ENCODE peak calls at places on chromosome X, in six cellular contexts. W, T, X, S, Q and G are unnamed samples.

GRCh38 chrX:19879742-19880378 is 7.5 kb downstream of the SH3KBP1 start:
- DNase-seq in W (no peak), T (no peak), X (no peak), S (no peak), Q (no peak), G (no peak)

GRCh38 chrX:302975-303374 is 15.6 kb downstream of the GTPBP6 start:
- DNase-seq in W (no peak), T (no peak), X (no peak), S (no peak), Q (no peak), G (no peak)

GRCh38 chrX:72247206-72247944 is 8.5 kb upstream of the ERCC6L start:
- DNase-seq in W (no peak), T (peak), X (no peak), S (no peak), Q (peak), G (no peak)

GRCh38 chrX:152575331-152575730 is 62.4 kb upstream of the GABRQ start:
- DNase-seq in W (no peak), T (no peak), X (no peak), S (no peak), Q (no peak), G (no peak)

GRCh38 chrX:7225338-7225737 is 77.4 kb upstream of the PUDP start:
- DNase-seq in W (no peak), T (no peak), X (no peak), S (no peak), Q (no peak), G (no peak)

GRCh38 chrX:117568238-117568637 is 548.4 kb downstream of the KLHL13 start:
- DNase-seq in W (no peak), T (no peak), X (no peak), S (no peak), Q (no peak), G (no peak)

GRCh38 chrX:9291666-9292065 is 173.2 kb upstream of the TBL1X start:
- DNase-seq in W (no peak), T (no peak), X (no peak), S (no peak), Q (no peak), G (no peak)

GRCh38 chrX:119541188-119541587 is 24.0 kb downstream of the STEEP1 start:
- DNase-seq in W (no peak), T (no peak), X (no peak), S (no peak), Q (no peak), G (no peak)

GRCh38 chrX:100928660-100929613 is at the start of gene XKRX:
- DNase-seq in W (peak), T (no peak), X (no peak), S (no peak), Q (peak), G (peak)

GRCh38 chrX:72100824-72101351 is 30.8 kb downstream of the RTL5 start:
- DNase-seq in W (no peak), T (no peak), X (peak), S (no peak), Q (no peak), G (no peak)

GRCh38 chrX:9392445-9392844 is 72.4 kb upstream of the TBL1X start:
- DNase-seq in W (no peak), T (no peak), X (no peak), S (no peak), Q (no peak), G (no peak)

GRCh38 chrX:124736553-124737240 is 390.3 kb downstream of the SH2D1A start:
- DNase-seq in W (no peak), T (no peak), X (no peak), S (peak), Q (peak), G (no peak)

GRCh38 chrX:1516596-1517104 is 20.3 kb downstream of the P2RY8 start:
- DNase-seq in W (no peak), T (no peak), X (no peak), S (no peak), Q (no peak), G (no peak)

GRCh38 chrX:103864886-103865534 is 33.0 kb upstream of the RAB9B start:
- DNase-seq in W (no peak), T (no peak), X (no peak), S (no peak), Q (no peak), G (no peak)

GRCh38 chrX:107429090-107429489 is 20.4 kb upstream of the FRMPD3 start:
- DNase-seq in W (no peak), T (peak), X (no peak), S (no peak), Q (peak), G (no peak)

GRCh38 chrX:134982748-134983147 is 8.0 kb upstream of the SMIM10 start:
- DNase-seq in W (no peak), T (no peak), X (no peak), S (no peak), Q (no peak), G (no peak)

GRCh38 chrX:20265726-20266681 is 705 bp downstream of the RPS6KA3 start:
- DNase-seq in W (no peak), T (no peak), X (no peak), S (no peak), Q (peak), G (peak)

GRCh38 chrX:97238632-97239031 is 354.9 kb downstream of the RPA4 start:
- DNase-seq in W (no peak), T (no peak), X (no peak), S (no peak), Q (no peak), G (no peak)

GRCh38 chrX:133685806-133686205 is 270.5 kb upstream of the GPC4 start:
- DNase-seq in W (no peak), T (no peak), X (no peak), S (no peak), Q (no peak), G (no peak)

GRCh38 chrX:104565791-104566687 is at the start of gene IL1RAPL2:
- DNase-seq in W (no peak), T (peak), X (no peak), S (peak), Q (peak), G (no peak)

GRCh38 chrX:20139966-20140365 is 1.7 kb downstream of the EIF1AX start:
- DNase-seq in W (no peak), T (no peak), X (no peak), S (no peak), Q (no peak), G (no peak)

GRCh38 chrX:39065051-39065871 is 264.0 kb downstream of the MID1IP1 start:
- DNase-seq in W (no peak), T (no peak), X (no peak), S (peak), Q (no peak), G (no peak)

GRCh38 chrX:101260435-101260834 is 30.7 kb downstream of the TAF7L start:
- DNase-seq in W (no peak), T (peak), X (no peak), S (no peak), Q (peak), G (no peak)

GRCh38 chrX:108439961-108440696 is 491 bp downstream of the COL4A5 start:
- DNase-seq in W (no peak), T (no peak), X (no peak), S (no peak), Q (peak), G (no peak)

GRCh38 chrX:21658152-21658737 is at the start of gene KLHL34:
- DNase-seq in W (no peak), T (no peak), X (no peak), S (no peak), Q (no peak), G (no peak)

GRCh38 chrX:140712413-140713173 is 3.0 kb downstream of the LINC00632 start:
- DNase-seq in W (no peak), T (no peak), X (no peak), S (peak), Q (no peak), G (no peak)

GRCh38 chrX:16610121-16610565 is 39.8 kb upstream of the S100G start:
- DNase-seq in W (no peak), T (no peak), X (no peak), S (no peak), Q (no peak), G (no peak)

GRCh38 chrX:45714864-45715263 is 514.2 kb upstream of the DIPK2B start:
- DNase-seq in W (no peak), T (no peak), X (peak), S (no peak), Q (no peak), G (no peak)

GRCh38 chrX:152988536-152989291 is 5.2 kb downstream of the PNMA5 start:
- DNase-seq in W (no peak), T (no peak), X (no peak), S (no peak), Q (no peak), G (no peak)

GRCh38 chrX:5113128-5113527 is 1115.5 kb downstream of the NLGN4X start:
- DNase-seq in W (no peak), T (no peak), X (no peak), S (no peak), Q (peak), G (no peak)

DNA sequence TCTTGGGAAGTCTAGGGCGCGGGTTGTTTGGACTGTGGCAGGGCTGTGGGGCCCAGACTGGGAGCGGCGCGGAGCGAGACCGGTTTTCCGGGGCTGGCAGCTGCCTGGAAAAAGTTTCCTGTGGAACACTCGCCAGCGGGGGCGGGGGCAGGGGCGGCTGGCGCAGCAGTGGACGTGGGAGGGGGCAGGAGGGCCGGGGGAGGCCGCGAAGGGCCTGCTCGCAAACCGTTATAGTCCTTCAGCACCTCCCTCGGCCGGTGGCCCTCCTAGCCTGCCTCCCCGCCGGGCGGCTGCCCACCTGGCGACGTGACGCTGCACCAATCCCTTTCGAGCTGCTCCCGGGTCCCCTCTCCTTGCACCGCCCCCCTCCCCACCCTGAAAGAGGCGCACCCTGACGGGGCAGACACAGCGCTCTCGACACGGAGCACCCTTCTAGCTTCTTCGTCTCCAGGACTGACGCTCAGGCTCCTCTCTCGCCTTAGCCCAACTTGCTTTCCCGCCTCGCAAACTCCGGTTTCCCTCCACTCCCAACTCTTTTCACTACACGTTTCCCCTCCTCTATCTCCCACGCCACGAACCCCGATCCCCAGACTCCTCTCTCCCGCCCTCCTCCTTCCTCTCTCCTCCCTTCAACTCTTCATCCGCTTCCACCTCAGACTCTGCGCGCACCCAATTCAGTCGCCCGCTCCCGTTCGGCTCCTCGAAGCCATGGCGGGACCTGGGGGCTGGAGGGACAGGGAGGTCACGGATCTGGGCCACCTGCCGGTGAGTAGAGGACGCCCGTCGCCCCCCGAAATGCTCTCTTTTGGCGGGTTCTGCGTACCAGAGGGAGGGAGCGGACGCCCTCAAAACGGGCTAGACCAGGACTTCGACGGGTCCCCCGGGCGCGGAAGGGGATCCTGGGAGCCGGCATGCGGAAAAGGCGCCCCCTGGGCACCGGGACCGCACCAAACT is at the start of gene NRK:
- DNase-seq in W (no peak), T (no peak), X (no peak), S (no peak), Q (no peak), G (no peak)
- TF ChIP-seq TAF1 in W (no peak), T (no peak), X (no peak), S (no peak), Q (no peak), G (no peak)

DNA sequence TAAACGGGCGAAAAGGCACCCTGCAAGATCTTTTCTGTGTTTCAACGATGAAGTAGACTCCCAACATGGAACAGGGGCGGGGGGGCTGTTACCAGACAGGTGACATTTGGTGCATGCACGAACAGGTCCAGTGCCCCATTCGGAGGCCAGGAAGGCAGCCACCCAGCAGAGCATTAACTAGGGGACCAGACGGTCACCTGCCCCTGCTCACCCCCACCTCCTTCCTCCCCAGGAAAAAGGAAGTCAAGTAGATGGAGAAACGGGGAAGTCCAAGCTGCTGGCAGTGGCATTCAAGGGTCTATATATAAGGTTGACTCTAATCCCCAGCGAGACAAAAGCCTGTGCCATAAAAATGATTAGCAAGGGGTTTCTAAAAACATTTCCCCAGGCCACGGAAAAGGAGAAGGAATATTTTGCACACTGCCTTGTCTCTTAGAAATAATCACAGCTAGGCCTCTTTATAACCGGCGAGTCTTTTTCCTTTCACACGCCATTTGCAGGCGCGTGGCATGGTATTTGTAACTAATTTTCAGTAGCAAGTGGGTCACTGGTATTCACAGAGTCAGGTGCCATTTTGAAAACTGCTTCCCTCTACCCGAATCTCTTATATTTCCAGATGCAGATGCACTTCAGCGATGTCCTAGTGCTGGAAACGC is 1.2 kb upstream of the TMSB4X start:
- DNase-seq in W (no peak), T (no peak), X (no peak), S (no peak), Q (no peak), G (no peak)
- TF ChIP-seq POLR2A in W (peak), T (no peak), X (no peak), S (no peak), Q (no peak), G (peak)

DNA sequence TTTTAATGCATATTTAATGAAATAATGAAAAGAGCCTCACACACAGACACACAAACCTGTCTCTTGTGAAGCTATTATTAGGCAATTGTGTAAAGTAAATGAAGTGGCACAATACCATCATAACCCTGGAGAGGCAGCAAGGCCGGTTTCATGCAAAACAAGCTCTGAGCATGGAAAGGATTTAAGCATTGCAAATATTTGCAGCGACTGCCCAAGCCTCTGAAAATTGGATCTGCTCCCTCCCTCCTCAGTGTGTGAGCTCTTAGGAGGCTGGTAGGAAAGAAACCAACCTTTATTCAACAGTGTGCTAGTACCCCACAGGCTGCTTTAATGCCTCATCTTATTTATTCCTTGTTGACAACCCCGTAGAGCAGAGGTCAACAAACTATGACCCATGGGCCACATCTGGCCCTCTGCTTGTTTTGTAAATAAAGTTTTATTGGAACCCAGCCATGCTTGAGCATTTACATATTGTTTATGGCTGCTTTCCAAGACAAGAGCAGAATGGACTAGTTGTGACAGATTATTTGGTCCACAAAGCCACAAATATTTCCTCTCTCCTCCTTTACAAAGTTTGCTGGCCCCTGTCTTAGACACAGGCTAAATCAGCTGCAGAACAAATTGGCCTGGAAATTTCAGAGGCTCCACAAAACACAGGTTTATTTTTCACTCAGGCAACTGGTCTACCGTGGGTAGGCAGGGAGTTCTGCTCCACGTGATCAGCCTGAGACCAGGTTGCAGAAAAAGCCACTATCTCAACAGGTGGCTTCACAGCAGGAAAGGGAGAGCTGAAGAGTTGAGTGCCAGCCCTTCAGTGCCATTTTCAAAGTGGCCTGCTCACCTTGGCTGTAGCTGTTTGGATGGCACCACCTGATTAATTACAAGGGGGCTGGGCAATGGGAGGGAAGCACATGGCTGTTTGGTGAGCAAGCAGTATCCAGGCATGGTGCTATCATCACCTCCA is 16.8 kb downstream of the RS1 start:
- DNase-seq in W (no peak), T (peak), X (no peak), S (no peak), Q (no peak), G (no peak)
- TF ChIP-seq POLR2AphosphoS5 in W (no peak), T (no peak), X (no peak), S (no peak), Q (no peak), G (no peak)

DNA sequence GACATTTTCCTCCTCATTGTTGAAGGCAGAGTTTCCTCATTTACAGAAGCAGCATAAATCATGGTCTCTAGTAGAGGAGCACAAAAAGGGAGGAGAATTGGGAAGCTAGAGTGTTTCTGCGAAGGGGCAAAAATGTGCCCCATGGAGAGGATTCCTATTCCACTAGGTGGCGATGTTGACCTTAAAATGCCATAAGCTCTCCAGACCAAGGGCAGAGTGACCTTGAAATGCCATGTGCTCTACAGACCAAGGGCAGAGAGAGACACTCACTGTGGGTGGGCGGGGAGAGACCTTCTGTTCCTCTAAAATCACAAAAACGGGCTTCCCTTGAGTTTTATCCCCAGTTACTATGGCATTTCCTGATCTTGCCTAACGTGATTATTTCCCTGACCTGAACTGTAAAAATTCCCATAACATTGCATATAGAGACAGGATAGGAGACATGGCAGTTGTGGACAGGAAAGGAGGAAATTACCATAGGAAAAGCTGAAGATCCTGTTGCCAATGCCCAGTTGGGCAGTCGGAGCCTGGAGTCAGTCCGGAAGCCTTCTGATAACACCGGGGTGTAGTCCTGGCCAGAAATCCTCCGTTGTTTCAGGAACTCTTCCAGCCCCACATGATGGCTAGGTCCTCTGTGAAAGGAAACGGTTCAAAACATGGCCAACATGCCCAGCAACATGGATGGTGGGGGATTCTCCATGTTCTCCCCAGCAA is 567.7 kb downstream of the MAGEB5 start:
- DNase-seq in W (no peak), T (peak), X (no peak), S (peak), Q (peak), G (no peak)
- TF ChIP-seq TAF1 in W (no peak), T (no peak), X (no peak), S (no peak), Q (no peak), G (no peak)

GRCh38 chrX:47232803-47233332 is at the start of gene USP11:
- DNase-seq in W (peak), T (peak), X (no peak), S (no peak), Q (peak), G (no peak)
- TF ChIP-seq POLR2A in W (no peak), T (peak), X (peak), S (peak), Q (peak), G (peak)

DNA sequence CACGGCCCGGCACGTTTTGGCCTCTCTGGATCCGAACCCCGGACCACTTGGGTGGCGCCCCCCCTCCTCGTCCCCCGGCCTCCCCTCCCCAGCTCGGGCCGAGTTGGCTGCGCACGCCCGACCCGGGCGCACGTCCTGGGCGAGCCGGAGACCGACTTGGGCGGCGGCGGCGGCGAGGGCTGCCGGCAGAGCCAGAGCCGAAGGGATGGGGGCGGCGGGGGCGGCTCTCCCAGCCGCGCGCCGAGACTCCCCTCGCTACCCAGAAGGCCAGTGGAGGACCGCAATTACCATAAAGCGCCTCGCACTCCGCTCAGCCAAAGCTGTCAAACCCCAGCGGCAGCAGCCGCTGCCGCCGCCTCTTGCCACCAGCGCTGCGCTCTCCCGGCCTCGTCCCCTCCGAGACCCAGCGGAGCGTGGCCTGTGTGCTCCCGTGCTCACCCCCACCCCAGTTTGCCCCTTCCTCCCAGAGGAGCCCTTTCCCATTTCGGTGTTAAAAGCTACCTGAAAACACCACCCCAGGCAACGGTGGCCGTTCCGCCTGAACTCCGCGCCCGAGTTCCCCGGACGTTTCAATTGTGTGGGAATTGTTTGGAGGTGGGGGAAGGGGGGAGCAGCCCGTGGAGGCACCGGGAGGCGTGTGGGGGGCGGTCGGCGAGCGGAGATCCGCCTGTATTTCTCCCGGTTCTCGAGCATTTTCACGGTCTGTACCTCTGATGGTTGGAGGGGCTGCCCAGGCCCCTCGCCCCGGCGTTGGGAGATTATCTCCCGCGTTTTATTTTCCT is 697 bp upstream of the BCOR start:
- DNase-seq in W (no peak), T (no peak), X (no peak), S (no peak), Q (peak), G (peak)
- TF ChIP-seq POLR2AphosphoS5 in W (no peak), T (no peak), X (peak), S (no peak), Q (peak), G (peak)